ENCODE peak calls at places on chromosomes 4 and X, in six cellular contexts. One of them, this sample, is unnamed.

GRCh38 chrX:149618871-149619270 is 12.7 kb downstream of the TMEM185A start:
- DNase-seq in endothelial cell of umbilical vein: no peak
- DNase-seq in WTC11: no peak
- DNase-seq in A549: no peak
- DNase-seq in HepG2: no peak
- DNase-seq in H1: no peak
- DNase-seq in this sample: no peak

GRCh38 chr4:119207051-119207450 is 5.5 kb upstream of the USP53 start:
- DNase-seq in endothelial cell of umbilical vein: peak; percentile 51
- DNase-seq in WTC11: no peak
- DNase-seq in A549: no peak
- DNase-seq in HepG2: no peak
- DNase-seq in H1: no peak
- DNase-seq in this sample: no peak

GRCh38 chr4:39642885-39643550 is 4.4 kb upstream of the SMIM14 start:
- DNase-seq in endothelial cell of umbilical vein: no peak
- DNase-seq in WTC11: no peak
- DNase-seq in A549: no peak
- DNase-seq in HepG2: peak; percentile 66
- DNase-seq in H1: no peak
- DNase-seq in this sample: no peak

GRCh38 chr4:79209822-79210635 is 115.8 kb downstream of the NAA11 start:
- DNase-seq in endothelial cell of umbilical vein: peak; percentile 74
- DNase-seq in WTC11: no peak
- DNase-seq in A549: no peak
- DNase-seq in HepG2: peak; percentile 65
- DNase-seq in H1: no peak
- DNase-seq in this sample: peak; percentile 31

GRCh38 chr4:16745009-16745408 is 153.4 kb downstream of the LDB2 start:
- DNase-seq in endothelial cell of umbilical vein: no peak
- DNase-seq in WTC11: no peak
- DNase-seq in A549: no peak
- DNase-seq in HepG2: no peak
- DNase-seq in H1: no peak
- DNase-seq in this sample: no peak

GRCh38 chrX:150478496-150479492 is 89.6 kb upstream of the MTM1 start:
- DNase-seq in endothelial cell of umbilical vein: no peak
- DNase-seq in WTC11: no peak
- DNase-seq in A549: no peak
- DNase-seq in HepG2: no peak
- DNase-seq in H1: no peak
- DNase-seq in this sample: no peak

GRCh38 chrX:132426695-132427281 is 62.0 kb downstream of the MBNL3 start:
- DNase-seq in endothelial cell of umbilical vein: no peak
- DNase-seq in WTC11: no peak
- DNase-seq in A549: no peak
- DNase-seq in HepG2: no peak
- DNase-seq in H1: no peak
- DNase-seq in this sample: no peak

GRCh38 chrX:67674741-67675140 is 130.9 kb downstream of the AR start:
- DNase-seq in endothelial cell of umbilical vein: no peak
- DNase-seq in WTC11: no peak
- DNase-seq in A549: no peak
- DNase-seq in HepG2: no peak
- DNase-seq in H1: no peak
- DNase-seq in this sample: no peak

GRCh38 chrX:137427061-137427778 is 138.7 kb upstream of the ZIC3 start:
- DNase-seq in endothelial cell of umbilical vein: no peak
- DNase-seq in WTC11: peak; percentile 35
- DNase-seq in A549: no peak
- DNase-seq in HepG2: no peak
- DNase-seq in H1: peak; percentile 52
- DNase-seq in this sample: no peak

GRCh38 chr4:113990886-113991285 is 11.4 kb upstream of the ARSJ start:
- DNase-seq in endothelial cell of umbilical vein: no peak
- DNase-seq in WTC11: no peak
- DNase-seq in A549: no peak
- DNase-seq in HepG2: no peak
- DNase-seq in H1: no peak
- DNase-seq in this sample: no peak

GRCh38 chr4:156223985-156224384 is 270.3 kb upstream of the CTSO start:
- DNase-seq in endothelial cell of umbilical vein: no peak
- DNase-seq in WTC11: no peak
- DNase-seq in A549: no peak
- DNase-seq in HepG2: no peak
- DNase-seq in H1: no peak
- DNase-seq in this sample: no peak

GRCh38 chr4:12966741-12967140 is 517.4 kb downstream of the RAB28 start:
- DNase-seq in endothelial cell of umbilical vein: no peak
- DNase-seq in WTC11: no peak
- DNase-seq in A549: no peak
- DNase-seq in HepG2: no peak
- DNase-seq in H1: no peak
- DNase-seq in this sample: no peak

GRCh38 chrX:27565992-27566391 is 24.2 kb upstream of the DCAF8L2 start:
- DNase-seq in endothelial cell of umbilical vein: peak; percentile 94
- DNase-seq in WTC11: no peak
- DNase-seq in A549: no peak
- DNase-seq in HepG2: peak; percentile 88
- DNase-seq in H1: no peak
- DNase-seq in this sample: peak; percentile 4

GRCh38 chrX:153598541-153599191 is at the start of gene CCNQ:
- DNase-seq in endothelial cell of umbilical vein: peak; percentile 26
- DNase-seq in WTC11: peak; percentile 22
- DNase-seq in A549: peak; percentile 32
- DNase-seq in HepG2: no peak
- DNase-seq in H1: peak; percentile 53
- DNase-seq in this sample: peak; percentile 29

GRCh38 chrX:44155126-44155525 is 181.9 kb upstream of the NDP start:
- DNase-seq in endothelial cell of umbilical vein: no peak
- DNase-seq in WTC11: no peak
- DNase-seq in A549: no peak
- DNase-seq in HepG2: no peak
- DNase-seq in H1: no peak
- DNase-seq in this sample: no peak

GRCh38 chrX:44245730-44246129 is 97.7 kb downstream of the EFHC2 start:
- DNase-seq in endothelial cell of umbilical vein: no peak
- DNase-seq in WTC11: no peak
- DNase-seq in A549: no peak
- DNase-seq in HepG2: no peak
- DNase-seq in H1: no peak
- DNase-seq in this sample: no peak

GRCh38 chr4:38060829-38061431 is 100.7 kb downstream of the PTTG2 start:
- DNase-seq in endothelial cell of umbilical vein: peak; percentile 31
- DNase-seq in WTC11: no peak
- DNase-seq in A549: no peak
- DNase-seq in HepG2: no peak
- DNase-seq in H1: no peak
- DNase-seq in this sample: no peak

GRCh38 chrX:154658187-154658586 is 4.8 kb upstream of the CTAG2 start:
- DNase-seq in endothelial cell of umbilical vein: no peak
- DNase-seq in WTC11: no peak
- DNase-seq in A549: no peak
- DNase-seq in HepG2: no peak
- DNase-seq in H1: no peak
- DNase-seq in this sample: no peak

GRCh38 chrX:134669378-134670098 is 11.3 kb upstream of the PLAC1 start:
- DNase-seq in endothelial cell of umbilical vein: peak; percentile 11
- DNase-seq in WTC11: no peak
- DNase-seq in A549: peak; percentile 87
- DNase-seq in HepG2: no peak
- DNase-seq in H1: no peak
- DNase-seq in this sample: no peak

GRCh38 chr4:172892300-172892699 is 276.3 kb upstream of the GALNT7 start:
- DNase-seq in endothelial cell of umbilical vein: peak; percentile 40
- DNase-seq in WTC11: peak; percentile 31
- DNase-seq in A549: peak; percentile 35
- DNase-seq in HepG2: no peak
- DNase-seq in H1: peak; percentile 59
- DNase-seq in this sample: peak; percentile 28
- TF ChIP-seq JUN in endothelial cell of umbilical vein: no peak
- TF ChIP-seq JUN in WTC11: no peak
- TF ChIP-seq JUN in A549: no peak
- TF ChIP-seq JUN in HepG2: no peak
- TF ChIP-seq JUN in H1: no peak
- TF ChIP-seq JUN in this sample: no peak

DNA sequence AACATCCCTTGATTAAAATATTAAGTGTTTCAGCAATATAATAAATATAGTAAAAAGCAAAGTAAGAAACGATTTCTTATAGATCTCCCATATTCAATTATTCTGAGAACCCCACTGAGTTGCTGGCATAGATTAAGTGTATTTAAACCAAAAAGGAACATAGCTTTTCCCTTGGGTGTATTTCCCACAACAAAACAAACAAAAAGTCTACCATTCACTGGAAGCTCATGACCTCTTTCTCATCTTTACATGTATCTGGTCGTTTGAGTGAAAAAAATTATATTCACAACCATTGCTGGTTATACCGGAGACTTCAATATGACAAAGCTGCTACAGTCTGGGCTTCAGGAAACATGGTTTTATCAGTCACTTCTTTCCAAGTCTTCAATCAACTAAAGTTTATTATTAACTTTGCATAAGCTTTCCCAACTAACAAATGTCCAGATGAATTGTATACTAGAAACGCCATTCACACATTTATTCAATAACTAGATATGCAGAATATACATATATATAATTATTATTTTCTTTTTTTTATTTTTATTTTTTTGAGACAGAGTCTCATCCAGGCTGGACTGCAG is 38.6 kb downstream of the ZNF827 start:
- DNase-seq in endothelial cell of umbilical vein: no peak
- DNase-seq in WTC11: no peak
- DNase-seq in A549: no peak
- DNase-seq in HepG2: no peak
- DNase-seq in H1: no peak
- DNase-seq in this sample: no peak
- TF ChIP-seq JUN in endothelial cell of umbilical vein: no peak
- TF ChIP-seq JUN in WTC11: no peak
- TF ChIP-seq JUN in A549: no peak
- TF ChIP-seq JUN in HepG2: no peak
- TF ChIP-seq JUN in H1: no peak
- TF ChIP-seq JUN in this sample: no peak

DNA sequence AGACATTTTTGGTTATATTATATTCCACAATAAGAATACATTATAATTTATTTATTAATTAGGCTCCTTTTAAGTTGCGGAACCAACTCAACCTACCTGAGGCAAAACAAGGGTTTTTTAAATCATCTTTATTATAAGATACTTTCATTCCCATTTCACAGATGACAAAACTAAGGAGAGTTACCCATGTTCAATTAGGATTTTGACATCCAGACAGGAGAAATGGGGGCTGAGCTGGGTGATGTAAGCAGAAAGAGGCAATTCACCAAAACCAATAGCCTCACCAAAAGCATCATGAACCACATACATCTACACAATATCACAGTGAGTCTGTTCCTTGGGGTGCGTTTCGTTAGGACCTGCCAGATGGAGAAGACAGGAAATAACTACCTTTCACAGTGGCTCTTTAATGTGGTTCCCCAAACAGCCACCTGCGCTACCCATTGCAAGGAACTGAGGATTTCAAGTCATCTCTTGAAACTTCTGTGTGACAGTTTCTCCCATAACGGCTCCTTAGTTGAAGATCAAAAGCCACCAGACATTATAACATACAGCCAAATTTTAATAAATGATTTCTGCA is 190.5 kb upstream of the LEF1 start:
- DNase-seq in endothelial cell of umbilical vein: no peak
- DNase-seq in WTC11: no peak
- DNase-seq in A549: no peak
- DNase-seq in HepG2: no peak
- DNase-seq in H1: no peak
- DNase-seq in this sample: no peak
- TF ChIP-seq JUN in endothelial cell of umbilical vein: no peak
- TF ChIP-seq JUN in WTC11: no peak
- TF ChIP-seq JUN in A549: no peak
- TF ChIP-seq JUN in HepG2: no peak
- TF ChIP-seq JUN in H1: no peak
- TF ChIP-seq JUN in this sample: no peak

GRCh38 chr4:100421356-100421978 is 96.4 kb downstream of the EMCN start:
- DNase-seq in endothelial cell of umbilical vein: peak; percentile 73
- DNase-seq in WTC11: no peak
- DNase-seq in A549: peak; percentile 26
- DNase-seq in HepG2: peak; percentile 7
- DNase-seq in H1: no peak
- DNase-seq in this sample: no peak
- TF ChIP-seq JUN in endothelial cell of umbilical vein: no peak
- TF ChIP-seq JUN in WTC11: no peak
- TF ChIP-seq JUN in A549: no peak
- TF ChIP-seq JUN in HepG2: no peak
- TF ChIP-seq JUN in H1: no peak
- TF ChIP-seq JUN in this sample: no peak

GRCh38 chrX:9913041-9913440 is 54.1 kb upstream of the CLDN34 start:
- DNase-seq in endothelial cell of umbilical vein: no peak
- DNase-seq in WTC11: no peak
- DNase-seq in A549: no peak
- DNase-seq in HepG2: no peak
- DNase-seq in H1: no peak
- DNase-seq in this sample: no peak

GRCh38 chrX:9919632-9920172 is 47.5 kb upstream of the CLDN34 start:
- DNase-seq in endothelial cell of umbilical vein: no peak
- DNase-seq in WTC11: no peak
- DNase-seq in A549: no peak
- DNase-seq in HepG2: no peak
- DNase-seq in H1: no peak
- DNase-seq in this sample: no peak

GRCh38 chrX:9921407-9921806 is 45.8 kb upstream of the CLDN34 start:
- DNase-seq in endothelial cell of umbilical vein: no peak
- DNase-seq in WTC11: no peak
- DNase-seq in A549: no peak
- DNase-seq in HepG2: peak; percentile 39
- DNase-seq in H1: no peak
- DNase-seq in this sample: no peak

GRCh38 chrX:9923357-9923756 is 43.8 kb upstream of the CLDN34 start:
- DNase-seq in endothelial cell of umbilical vein: peak; percentile 42
- DNase-seq in WTC11: no peak
- DNase-seq in A549: no peak
- DNase-seq in HepG2: no peak
- DNase-seq in H1: no peak
- DNase-seq in this sample: no peak

DNA sequence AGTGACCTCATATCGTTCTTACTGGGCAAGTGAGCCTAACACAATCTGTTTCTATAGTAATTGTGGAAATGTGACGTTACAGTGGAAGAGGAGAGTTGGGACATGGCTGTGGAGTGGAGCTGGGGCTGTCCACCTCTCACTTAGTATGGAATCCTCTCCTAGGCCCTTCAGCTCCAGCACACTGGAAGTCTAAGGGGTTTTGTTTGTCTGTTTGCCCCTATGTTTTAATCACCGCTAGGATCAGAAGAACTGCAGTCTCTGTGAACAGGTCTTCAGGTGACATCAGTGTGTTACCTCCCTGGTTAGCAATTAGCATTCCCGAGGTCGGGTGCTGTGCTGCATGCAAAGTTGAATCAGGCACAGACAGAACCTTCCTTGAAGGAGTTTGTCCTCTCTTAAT is 49.3 kb upstream of the CLDN34 start:
- DNase-seq in endothelial cell of umbilical vein: no peak
- DNase-seq in WTC11: no peak
- DNase-seq in A549: no peak
- DNase-seq in HepG2: no peak
- DNase-seq in H1: no peak
- DNase-seq in this sample: no peak
- TF ChIP-seq JUN in endothelial cell of umbilical vein: no peak
- TF ChIP-seq JUN in WTC11: no peak
- TF ChIP-seq JUN in A549: no peak
- TF ChIP-seq JUN in HepG2: no peak
- TF ChIP-seq JUN in H1: no peak
- TF ChIP-seq JUN in this sample: no peak

This sample was measured in K562.